ENCODE peak calls at places on chromosomes 6 and 20, in eight cellular contexts. I is upper lobe of right lung, H is left ventricle myocardium inferior, A is fibroblast of lung, Y is Peyer's patch, N is heart right ventricle, V is left lung, Q is brain microvascular endothelial cell. M is an unnamed sample.

GRCh38 chr20:44706371-44707258 is 8.6 kb upstream of the CCN5 start:
- DNase-seq in N (no peak), I (no peak), Q (no peak), V (no peak), Y (no peak), A (no peak), H (peak; percentile 52), M (peak; percentile 75)

GRCh38 chr6:4021862-4022715 is 56.8 kb downstream of the FAM217A start:
- DNase-seq in Y (no peak), A (no peak), I (no peak), H (no peak), Q (no peak), N (no peak), V (no peak), M (no peak)

GRCh38 chr6:87196275-87196842 is 41.0 kb downstream of the ZNF292 start:
- DNase-seq in Y (no peak), Q (peak; percentile 7), I (no peak), V (no peak), A (no peak), N (no peak), H (no peak), M (no peak)

GRCh38 chr6:170028629-170029345 is 262.1 kb downstream of the DLL1 start:
- DNase-seq in V (peak; percentile 28), I (peak; percentile 60), A (no peak), Y (no peak), H (no peak), Q (no peak), N (no peak), M (no peak)

GRCh38 chr6:81562169-81562568 is 190.3 kb downstream of the TENT5A start:
- DNase-seq in V (no peak), Y (no peak), H (no peak), I (no peak), Q (peak; percentile 69), A (peak; percentile 68), N (no peak), M (no peak)

GRCh38 chr6:125198285-125199009 is 44.9 kb downstream of the TPD52L1 start:
- DNase-seq in Q (no peak), I (no peak), A (no peak), V (no peak), N (no peak), H (no peak), Y (no peak), M (no peak)

GRCh38 chr6:49003348-49003747 is 459.7 kb downstream of the MMUT start:
- DNase-seq in Q (no peak), H (no peak), I (no peak), A (no peak), Y (no peak), N (no peak), V (no peak), M (no peak)

GRCh38 chr6:141212296-141212695 is 920.4 kb upstream of the GJE1 start:
- DNase-seq in Q (no peak), H (no peak), I (no peak), V (no peak), A (no peak), N (no peak), Y (no peak), M (no peak)

GRCh38 chr6:73969982-73970960 is 274.3 kb downstream of the CD109 start:
- DNase-seq in N (no peak), Q (peak; percentile 48), Y (no peak), V (no peak), A (peak; percentile 71), H (no peak), I (no peak), M (no peak)

GRCh38 chr6:129567374-129567773 is 142.6 kb downstream of the ARHGAP18 start:
- DNase-seq in V (no peak), H (no peak), Y (no peak), N (no peak), I (no peak), A (peak; percentile 34), Q (peak; percentile 28), M (no peak)

GRCh38 chr6:44094403-44095242 is 32.6 kb downstream of the MRPL14 start:
- DNase-seq in A (no peak), Q (no peak), I (no peak), V (no peak), N (no peak), H (no peak), Y (no peak), M (no peak)

GRCh38 chr6:21500894-21501293 is 92.7 kb upstream of the SOX4 start:
- DNase-seq in Q (no peak), Y (no peak), I (no peak), V (no peak), H (no peak), A (no peak), N (no peak), M (no peak)

GRCh38 chr6:74597266-74597665 is 608.6 kb downstream of the COL12A1 start:
- DNase-seq in N (no peak), V (no peak), I (no peak), Q (no peak), A (peak; percentile 39), Y (no peak), H (no peak), M (no peak)

GRCh38 chr6:157235600-157236039 is 87.7 kb downstream of the TMEM242 start:
- DNase-seq in A (peak; percentile 58), Y (peak; percentile 49), Q (peak; percentile 37), N (peak; percentile 58), I (no peak), H (peak; percentile 64), V (no peak), M (peak; percentile 68)

GRCh38 chr20:56690531-56691175 is 61.5 kb downstream of the TFAP2C start:
- DNase-seq in H (no peak), V (no peak), Q (no peak), A (no peak), I (no peak), Y (no peak), N (no peak), M (no peak)

GRCh38 chr6:4305056-4305455 is 169.7 kb upstream of the ECI2 start:
- DNase-seq in H (no peak), I (no peak), N (no peak), A (no peak), Y (no peak), Q (no peak), V (no peak), M (no peak)

GRCh38 chr20:2242678-2243077 is 53.1 kb upstream of the TGM3 start:
- DNase-seq in V (no peak), Y (no peak), A (no peak), Q (no peak), H (no peak), N (no peak), I (no peak), M (no peak)

GRCh38 chr6:5294392-5295211 is 33.3 kb downstream of the FARS2 start:
- DNase-seq in I (no peak), H (no peak), Q (no peak), V (no peak), N (no peak), A (no peak), Y (no peak), M (no peak)

DNA sequence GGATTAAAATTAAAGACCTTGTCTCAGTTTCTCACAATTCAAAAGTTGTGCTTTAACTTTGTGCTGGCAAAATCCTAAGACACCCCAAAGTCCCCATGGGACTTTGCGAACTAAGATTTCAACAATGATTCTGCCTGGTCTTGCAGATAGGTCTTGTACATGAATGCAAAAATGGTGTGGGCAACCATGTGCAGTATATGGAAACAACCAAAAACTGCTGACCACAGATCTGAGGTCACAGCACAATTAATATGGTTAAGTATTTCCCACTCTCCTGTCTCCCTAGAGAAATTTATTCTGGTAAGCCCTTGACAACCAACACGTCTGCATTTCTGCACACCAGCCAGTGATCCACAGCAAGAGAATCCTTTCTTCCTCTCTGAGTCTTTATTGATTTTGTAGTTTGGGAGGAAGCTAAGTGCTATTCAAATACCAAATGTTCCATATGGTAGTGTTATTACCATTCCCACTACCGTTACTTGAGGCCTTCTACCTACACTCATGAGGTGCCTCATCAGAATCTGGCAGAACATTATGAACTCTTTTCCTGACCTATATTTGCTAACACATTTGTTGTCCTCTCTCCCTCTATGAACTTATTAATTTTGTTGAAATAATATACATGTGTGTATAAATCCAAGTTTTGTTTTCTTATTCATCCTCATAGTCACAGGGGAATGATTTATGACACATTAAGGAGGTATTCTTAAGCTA is 178.7 kb downstream of the ATXN1 start:
- DNase-seq in I (no peak), A (no peak), Y (no peak), H (no peak), Q (no peak), V (no peak), N (no peak), M (no peak)
- H3K27ac ChIP-seq in I (no peak overlapping the region), A (no peak overlapping the region), Y (peak overlapping the region; percentile 49), H (peak overlapping the region; percentile 35), Q (no peak overlapping the region), V (no peak overlapping the region), N (peak overlapping the region; percentile 7), M (peak overlapping the region; percentile 39)

GRCh38 chr6:7392402-7392801 is 2.8 kb downstream of the RIOK1 start:
- DNase-seq in V (no peak), N (no peak), H (no peak), A (no peak), Q (no peak), Y (no peak), I (no peak), M (no peak)
- H3K4me3 ChIP-seq in V (no peak overlapping the region), N (no peak overlapping the region), H (no peak overlapping the region), A (no peak overlapping the region), Q (no peak overlapping the region), Y (no peak overlapping the region), I (no peak overlapping the region), M (no peak overlapping the region)

GRCh38 chr6:165762125-165762524 is 99.1 kb upstream of the PDE10A start:
- DNase-seq in H (no peak), Y (no peak), Q (no peak), A (no peak), N (no peak), I (no peak), V (no peak), M (no peak)

GRCh38 chr6:165766026-165766425 is 103.0 kb upstream of the PDE10A start:
- DNase-seq in N (no peak), A (no peak), Q (no peak), Y (no peak), I (no peak), V (no peak), H (no peak), M (no peak)

GRCh38 chr6:165760126-165760802 is 97.2 kb upstream of the PDE10A start:
- DNase-seq in H (no peak), A (no peak), Q (no peak), N (no peak), I (no peak), V (no peak), Y (no peak), M (no peak)

GRCh38 chr6:165760803-165761185 is 97.8 kb upstream of the PDE10A start:
- DNase-seq in A (no peak), V (no peak), Y (no peak), H (no peak), Q (no peak), N (no peak), I (no peak), M (no peak)

GRCh38 chr6:165762876-165763275 is 99.8 kb upstream of the PDE10A start:
- DNase-seq in I (no peak), V (no peak), N (no peak), Y (no peak), Q (no peak), A (no peak), H (no peak), M (no peak)
- TF ChIP-seq CTCF in I (no peak), V (no peak), N (no peak), Y (no peak), Q (no peak), A (no peak), H (no peak), M (no peak)

DNA sequence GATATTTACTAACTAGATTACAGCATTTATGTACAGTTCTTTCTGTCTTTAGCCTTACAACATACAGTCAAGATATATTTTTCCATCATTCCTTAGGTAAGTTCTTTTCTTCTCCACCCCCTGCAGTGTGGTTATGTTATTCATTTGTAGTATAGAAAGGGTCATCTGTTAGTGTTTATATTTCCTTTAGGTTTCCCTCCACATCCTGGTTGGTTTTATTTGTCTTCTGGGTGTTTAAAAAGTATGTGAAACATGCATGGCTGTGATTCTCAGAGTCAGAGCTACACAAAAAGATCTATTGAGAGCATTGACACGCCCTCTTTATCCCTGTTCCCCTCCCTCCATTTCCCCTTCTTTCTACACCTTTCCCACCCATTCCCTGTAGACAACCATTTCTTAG is 20.1 kb downstream of the DHX35 start:
- DNase-seq in A (no peak), N (no peak), Y (no peak), V (no peak), H (no peak), Q (no peak), I (no peak), M (no peak)
- H3K27ac ChIP-seq in A (no peak overlapping the region), N (no peak overlapping the region), Y (no peak overlapping the region), V (no peak overlapping the region), H (no peak overlapping the region), Q (no peak overlapping the region), I (no peak overlapping the region), M (no peak overlapping the region)

M was measured in psoas muscle.